ENCODE peak calls at places on chromosomes 5 and 9, in nine cellular contexts. K, W, E, J, O, A, U, D and P are unnamed samples.

GRCh38 chr5:78526049-78526525 is 122.5 kb downstream of the LHFPL2 start:
- DNase-seq in W (peak; percentile 91), D (peak; percentile 83), A (no peak), O (no peak), E (no peak), K (peak; percentile 61), J (no peak), U (no peak), P (peak; percentile 90)

GRCh38 chr5:154858972-154859950 is 834 bp downstream of the CNOT8 start:
- DNase-seq in E (no peak), K (peak; percentile 29), O (peak; percentile 2), A (peak; percentile 15), J (no peak), U (no peak), D (peak; percentile 10), W (no peak), P (peak; percentile 22)

GRCh38 chr5:17096975-17097695 is 120.3 kb upstream of the BASP1 start:
- DNase-seq in O (no peak), W (peak; percentile 70), D (no peak), J (no peak), K (no peak), A (no peak), E (no peak), U (no peak), P (no peak)

GRCh38 chr5:145499483-145499882 is 335.7 kb downstream of the PRELID2 start:
- DNase-seq in W (no peak), O (no peak), D (no peak), A (no peak), J (no peak), E (no peak), U (no peak), K (peak; percentile 66), P (no peak)

GRCh38 chr5:30502277-30502676 is 691.2 kb upstream of the CDH6 start:
- DNase-seq in A (peak; percentile 59), J (no peak), K (no peak), O (no peak), W (peak; percentile 92), U (no peak), E (no peak), D (peak; percentile 82), P (peak; percentile 62)

GRCh38 chr5:78907255-78907886 is 77.7 kb downstream of the ARSB start:
- DNase-seq in O (no peak), D (peak; percentile 88), W (peak; percentile 23), A (peak; percentile 85), E (no peak), J (no peak), U (no peak), K (peak; percentile 90), P (peak; percentile 86)

GRCh38 chr5:74556631-74557595 is 83.6 kb downstream of the ENC1 start:
- DNase-seq in O (no peak), A (no peak), E (no peak), J (no peak), K (peak; percentile 60), U (no peak), D (no peak), W (peak; percentile 72), P (no peak)

GRCh38 chr5:135745897-135746500 is 88.5 kb upstream of the SLC25A48 start:
- DNase-seq in W (no peak), O (no peak), A (no peak), D (peak; percentile 47), E (no peak), U (no peak), K (no peak), J (no peak), P (no peak)

GRCh38 chr5:138629383-138629782 is 54.2 kb upstream of the HSPA9 start:
- DNase-seq in D (no peak), J (no peak), A (no peak), W (no peak), O (no peak), K (no peak), E (no peak), U (no peak), P (peak; percentile 26)

GRCh38 chr5:60668715-60669304 is 31.2 kb downstream of the DEPDC1B start:
- DNase-seq in U (no peak), K (peak; percentile 43), W (peak; percentile 39), A (no peak), O (no peak), D (peak; percentile 24), J (no peak), E (peak; percentile 58), P (peak; percentile 15)

GRCh38 chr5:3597002-3597726 is 1.5 kb downstream of the IRX1 start:
- DNase-seq in A (no peak), D (no peak), K (no peak), O (no peak), U (no peak), W (no peak), E (no peak), J (no peak), P (no peak)

GRCh38 chr9:70004310-70004709 is 39.3 kb upstream of the MAMDC2 start:
- DNase-seq in K (peak; percentile 61), W (no peak), J (no peak), U (no peak), E (no peak), A (no peak), O (no peak), D (no peak), P (no peak)

GRCh38 chr5:148746826-148747535 is 79.4 kb upstream of the ADRB2 start:
- DNase-seq in A (no peak), J (no peak), O (no peak), W (no peak), K (peak; percentile 8), U (no peak), E (no peak), D (peak; percentile 13), P (peak; percentile 38)

GRCh38 chr9:22528485-22528884 is 81.9 kb downstream of the DMRTA1 start:
- DNase-seq in K (peak; percentile 15), D (peak; percentile 45), O (no peak), A (no peak), J (no peak), E (no peak), W (peak; percentile 7), U (no peak), P (peak; percentile 13)

GRCh38 chr9:93280661-93281259 is 96.8 kb downstream of the WNK2 start:
- DNase-seq in O (no peak), J (no peak), E (no peak), U (no peak), W (no peak), D (no peak), A (peak; percentile 14), K (no peak), P (no peak)

GRCh38 chr5:61301820-61302563 is 30.1 kb upstream of the ZSWIM6 start:
- DNase-seq in W (peak; percentile 99), D (peak; percentile 99), A (peak; percentile 97), E (peak; percentile 71), K (peak; percentile 99), J (no peak), O (no peak), U (no peak), P (peak; percentile 98)

GRCh38 chr9:79471577-79472543 is 99.9 kb upstream of the TLE4 start:
- DNase-seq in E (no peak), U (peak; percentile 56), J (peak; percentile 8), K (peak; percentile 63), W (peak; percentile 21), O (peak; percentile 10), D (peak; percentile 23), A (no peak), P (peak; percentile 43)

GRCh38 chr5:61732376-61732775 is 400.3 kb downstream of the ZSWIM6 start:
- DNase-seq in A (no peak), E (no peak), O (no peak), K (no peak), W (no peak), U (no peak), J (no peak), D (no peak), P (no peak)

GRCh38 chr5:159301351-159301911 is 28.9 kb downstream of the IL12B start:
- DNase-seq in W (no peak), D (no peak), J (no peak), A (no peak), K (peak; percentile 27), O (no peak), E (no peak), U (no peak), P (no peak)

GRCh38 chr9:14271078-14271673 is 42.8 kb downstream of the NFIB start:
- DNase-seq in K (peak; percentile 55), A (no peak), W (peak; percentile 49), E (peak; percentile 99), D (peak; percentile 54), J (no peak), O (no peak), U (no peak), P (peak; percentile 26)

GRCh38 chr9:120524852-120525251 is 55.1 kb downstream of the CDK5RAP2 start:
- DNase-seq in W (no peak), J (no peak), A (no peak), D (no peak), O (no peak), E (no peak), U (no peak), K (no peak), P (no peak)

GRCh38 chr9:87701931-87702421 is 23.9 kb upstream of the CTSL start:
- DNase-seq in J (no peak), A (no peak), O (no peak), E (no peak), K (peak; percentile 50), U (no peak), W (peak; percentile 67), D (no peak), P (peak; percentile 49)

GRCh38 chr5:164672190-164672589 is 1166.8 kb downstream of the MAT2B start:
- DNase-seq in U (no peak), D (no peak), A (no peak), O (no peak), W (no peak), J (no peak), E (no peak), K (no peak), P (no peak)

GRCh38 chr5:55597014-55597981 is 62.5 kb upstream of the PLPP1 start:
- DNase-seq in W (peak; percentile 79), A (peak; percentile 72), D (peak; percentile 49), K (peak; percentile 83), U (no peak), J (no peak), E (peak; percentile 63), O (no peak), P (peak; percentile 56)

GRCh38 chr5:132776932-132777208 is 169 bp downstream of the SEPTIN8 start:
- DNase-seq in U (no peak), D (no peak), W (no peak), J (no peak), O (no peak), K (no peak), E (no peak), A (no peak), P (no peak)

GRCh38 chr9:97411440-97411788 is 482 bp upstream of the TDRD7 start:
- DNase-seq in J (no peak), O (no peak), K (no peak), E (no peak), W (no peak), D (no peak), A (no peak), U (no peak), P (no peak)

GRCh38 chr5:81247441-81247972 is 14.4 kb downstream of the CKMT2 start:
- DNase-seq in O (no peak), J (no peak), E (no peak), K (peak; percentile 49), W (peak; percentile 89), D (peak; percentile 69), U (no peak), A (no peak), P (peak; percentile 55)

GRCh38 chr5:10250804-10251276 is 760 bp downstream of the CCT5 start:
- DNase-seq in U (no peak), E (no peak), W (peak; percentile 37), A (no peak), J (no peak), K (peak; percentile 32), D (no peak), O (no peak), P (peak; percentile 30)

GRCh38 chr5:12174734-12175133 is 270.5 kb upstream of the CTNND2 start:
- DNase-seq in O (no peak), K (no peak), A (no peak), U (no peak), E (no peak), J (no peak), W (no peak), D (no peak), P (no peak)

GRCh38 chr5:143524338-143524929 is 120.9 kb upstream of the NR3C1 start:
- DNase-seq in O (no peak), W (no peak), J (no peak), D (no peak), E (no peak), U (no peak), K (no peak), A (no peak), P (no peak)

GRCh38 chr5:173495225-173495904 is 121.1 kb downstream of the BOD1 start:
- DNase-seq in A (no peak), U (no peak), J (no peak), D (no peak), E (no peak), K (no peak), O (no peak), W (no peak), P (no peak)